ENCODE peak calls at places on chromosomes 3 and 15, in four cellular contexts. One of them, this sample, is unnamed.

GRCh38 chr15:81117581-81117980 is 16.5 kb upstream of the CFAP161 start:
- DNase-seq in stomach: no peak
- DNase-seq in GM12892: no peak
- DNase-seq in NCI-H748 treated with DMSO at 0.1 percent for 48 hours: no peak
- DNase-seq in this sample: no peak

GRCh38 chr3:194294199-194294887 is 56.8 kb downstream of the CPN2 start:
- DNase-seq in stomach: no peak
- DNase-seq in NCI-H748 treated with DMSO at 0.1 percent for 48 hours: no peak
- DNase-seq in GM12892: no peak
- DNase-seq in this sample: no peak

GRCh38 chr15:65110676-65111292 is 4.2 kb downstream of the UBAP1L start:
- DNase-seq in stomach: no peak
- DNase-seq in GM12892: no peak
- DNase-seq in NCI-H748 treated with DMSO at 0.1 percent for 48 hours: no peak
- DNase-seq in this sample: no peak

GRCh38 chr15:43977072-43977884 is 150.5 kb downstream of the WDR76 start:
- DNase-seq in GM12892: no peak
- DNase-seq in NCI-H748 treated with DMSO at 0.1 percent for 48 hours: no peak
- DNase-seq in stomach: no peak
- DNase-seq in this sample: no peak

GRCh38 chr15:97941572-97941971 is 18.9 kb upstream of the ARRDC4 start:
- DNase-seq in stomach: no peak
- DNase-seq in NCI-H748 treated with DMSO at 0.1 percent for 48 hours: no peak
- DNase-seq in GM12892: no peak
- DNase-seq in this sample: no peak

GRCh38 chr3:48504051-48504946 is at the start of gene SHISA5:
- DNase-seq in NCI-H748 treated with DMSO at 0.1 percent for 48 hours: no peak
- DNase-seq in stomach: peak; percentile 76
- DNase-seq in GM12892: peak; percentile 69
- DNase-seq in this sample: peak; percentile 85

GRCh38 chr3:35617370-35617769 is 22.0 kb upstream of the ARPP21 start:
- DNase-seq in GM12892: no peak
- DNase-seq in NCI-H748 treated with DMSO at 0.1 percent for 48 hours: no peak
- DNase-seq in stomach: no peak
- DNase-seq in this sample: no peak

GRCh38 chr3:35426581-35426980 is 212.7 kb upstream of the ARPP21 start:
- DNase-seq in NCI-H748 treated with DMSO at 0.1 percent for 48 hours: no peak
- DNase-seq in GM12892: no peak
- DNase-seq in stomach: no peak
- DNase-seq in this sample: no peak

GRCh38 chr3:141366285-141367037 is 1.8 kb upstream of the ZBTB38 start:
- DNase-seq in stomach: peak; percentile 75
- DNase-seq in GM12892: no peak
- DNase-seq in NCI-H748 treated with DMSO at 0.1 percent for 48 hours: no peak
- DNase-seq in this sample: peak; percentile 63

GRCh38 chr3:174951023-174951422 is 91.9 kb downstream of the NAALADL2 start:
- DNase-seq in stomach: no peak
- DNase-seq in NCI-H748 treated with DMSO at 0.1 percent for 48 hours: no peak
- DNase-seq in GM12892: no peak
- DNase-seq in this sample: no peak

GRCh38 chr3:175456496-175456895 is 597.4 kb downstream of the NAALADL2 start:
- DNase-seq in NCI-H748 treated with DMSO at 0.1 percent for 48 hours: no peak
- DNase-seq in stomach: no peak
- DNase-seq in GM12892: no peak
- DNase-seq in this sample: no peak

GRCh38 chr15:64161688-64162477 is 939 bp downstream of the PPIB start:
- DNase-seq in GM12892: no peak
- DNase-seq in NCI-H748 treated with DMSO at 0.1 percent for 48 hours: no peak
- DNase-seq in stomach: no peak
- DNase-seq in this sample: no peak

GRCh38 chr3:133734305-133734704 is 11.9 kb upstream of the TF start:
- DNase-seq in NCI-H748 treated with DMSO at 0.1 percent for 48 hours: no peak
- DNase-seq in GM12892: no peak
- DNase-seq in stomach: no peak
- DNase-seq in this sample: no peak

GRCh38 chr15:31128919-31129768 is 27.6 kb upstream of the TRPM1 start:
- DNase-seq in GM12892: peak; percentile 57
- DNase-seq in stomach: peak; percentile 86
- DNase-seq in NCI-H748 treated with DMSO at 0.1 percent for 48 hours: peak; percentile 22
- DNase-seq in this sample: peak; percentile 80

GRCh38 chr3:62153231-62153630 is 220.1 kb downstream of the FEZF2 start:
- DNase-seq in GM12892: no peak
- DNase-seq in stomach: no peak
- DNase-seq in NCI-H748 treated with DMSO at 0.1 percent for 48 hours: no peak
- DNase-seq in this sample: no peak

GRCh38 chr3:189967254-189967865 is 153.3 kb downstream of the P3H2 start:
- DNase-seq in GM12892: no peak
- DNase-seq in NCI-H748 treated with DMSO at 0.1 percent for 48 hours: peak; percentile 44
- DNase-seq in stomach: no peak
- DNase-seq in this sample: no peak

GRCh38 chr3:69558912-69559311 is 173.0 kb upstream of the FRMD4B start:
- DNase-seq in NCI-H748 treated with DMSO at 0.1 percent for 48 hours: no peak
- DNase-seq in stomach: no peak
- DNase-seq in GM12892: no peak
- DNase-seq in this sample: peak; percentile 78